ENCODE peak calls at places on chromosomes 2 and 18, in seven cellular contexts. Q is cardiac septum; T is bronchial epithelial cell; V is foreskin fibroblast; G is GM04504; Y is stimulated activated CD8-positive, alpha-beta memory T cell treated with anti-CD3 and anti-CD28 coated beads, Interleukin-7, amount 100 ng/mL, for 1 hour; U is HTR-8/SVneo. E is an unnamed sample.

GRCh38 chr2:96273763-96274162 is 7.7 kb downstream of the CIAO1 start:
- DNase-seq in G (no peak), Y (no peak), Q (no peak), V (peak), T (no peak), U (no peak), E (no peak)

GRCh38 chr18:73093687-73094250 is 226.0 kb upstream of the NETO1 start:
- DNase-seq in G (no peak), T (no peak), U (no peak), V (peak), Y (no peak), Q (no peak), E (no peak)

GRCh38 chr2:10140841-10141610 is 18.5 kb downstream of the RRM2 start:
- DNase-seq in Q (no peak), U (no peak), G (no peak), Y (no peak), T (no peak), V (no peak), E (no peak)

GRCh38 chr2:36246320-36246990 is 109.1 kb upstream of the CRIM1 start:
- DNase-seq in V (no peak), T (peak), G (no peak), Y (no peak), Q (no peak), U (no peak), E (no peak)

GRCh38 chr2:12304494-12305228 is 412.1 kb upstream of the TRIB2 start:
- DNase-seq in V (peak), T (no peak), U (no peak), Q (no peak), Y (no peak), G (no peak), E (no peak)

GRCh38 chr2:113183703-113184102 is 9.9 kb downstream of the PSD4 start:
- DNase-seq in T (no peak), Q (no peak), G (no peak), Y (no peak), U (no peak), V (no peak), E (no peak)

GRCh38 chr2:118750959-118751565 is 96.4 kb downstream of the EN1 start:
- DNase-seq in T (peak), V (peak), G (peak), Q (no peak), Y (no peak), U (no peak), E (no peak)

GRCh38 chr2:219563271-219563928 is 7.9 kb downstream of the OBSL1 start:
- DNase-seq in V (no peak), T (no peak), U (no peak), Y (no peak), Q (no peak), G (no peak), E (no peak)

GRCh38 chr2:138550172-138550571 is 48.6 kb downstream of the SPOPL start:
- DNase-seq in Q (no peak), G (no peak), U (no peak), Y (no peak), T (no peak), V (no peak), E (no peak)